ENCODE peak calls at places on chromosomes 16 and 17, in four cellular contexts. R is CD4-positive, alpha-beta T cell; P is WTC11; S is lung. X is an unnamed sample.

GRCh38 chr17:44840936-44841335 is 6.7 kb upstream of the HIGD1B start:
- ATAC-seq in P (no peak), S (no peak), R (no peak), X (no peak)

GRCh38 chr17:36614974-36615373 is 13.6 kb downstream of the MRM1 start:
- ATAC-seq in S (no peak), P (peak; percentile 22), R (no peak), X (no peak)

GRCh38 chr16:4640572-4641305 is 16.1 kb downstream of the MGRN1 start:
- ATAC-seq in S (peak; percentile 75), R (peak; percentile 24), P (no peak), X (no peak)

GRCh38 chr17:82120148-82120547 is 22.1 kb upstream of the FASN start:
- ATAC-seq in R (peak; percentile 93), P (no peak), S (no peak), X (no peak)

GRCh38 chr17:72534265-72534664 is 413.4 kb downstream of the SOX9 start:
- ATAC-seq in S (no peak), P (no peak), R (no peak), X (no peak)

GRCh38 chr16:11348737-11349598 is 3.7 kb downstream of the RMI2 start:
- ATAC-seq in S (no peak), P (no peak), R (no peak), X (no peak)

GRCh38 chr16:29315916-29316517 is 90.5 kb downstream of the NPIPB11 start:
- ATAC-seq in R (no peak), S (no peak), P (peak; percentile 66), X (no peak)

GRCh38 chr17:53004902-53005301 is 817.8 kb upstream of the KIF2B start:
- ATAC-seq in S (no peak), P (no peak), R (no peak), X (no peak)

GRCh38 chr17:66580178-66580577 is 254.7 kb upstream of the CACNG5 start:
- ATAC-seq in R (no peak), P (peak; percentile 56), S (peak; percentile 73), X (peak; percentile 65)

GRCh38 chr17:58525239-58525638 is 10.8 kb upstream of the MTMR4 start:
- ATAC-seq in S (no peak), R (no peak), P (peak; percentile 18), X (peak; percentile 71)

GRCh38 chr17:33292981-33293867 is at the start of gene ASIC2:
- ATAC-seq in P (peak; percentile 56), S (no peak), R (no peak), X (no peak)

GRCh38 chr17:76881966-76882365 is 13.8 kb downstream of the MGAT5B start:
- ATAC-seq in R (no peak), P (no peak), S (no peak), X (no peak)

GRCh38 chr17:10738516-10739258 is 8.9 kb upstream of the TMEM220 start:
- ATAC-seq in S (no peak), R (no peak), P (no peak), X (peak; percentile 39)

GRCh38 chr17:16569358-16569712 is 331 bp upstream of the ZNF287 start:
- ATAC-seq in S (no peak), P (no peak), R (no peak), X (no peak)

GRCh38 chr16:56625140-56625942 is at the start of gene MT1E:
- ATAC-seq in P (peak; percentile 77), S (peak; percentile 90), R (peak; percentile 86), X (peak; percentile 96)

GRCh38 chr17:4565209-4566141 is 5.1 kb upstream of the GGT6 start:
- ATAC-seq in R (peak; percentile 89), S (peak; percentile 87), P (peak; percentile 76), X (peak; percentile 81)

GRCh38 chr17:71200597-71200996 is 920.2 kb upstream of the SOX9 start:
- ATAC-seq in P (no peak), R (no peak), S (no peak), X (no peak)

GRCh38 chr16:53821487-53821886 is 117.5 kb downstream of the FTO start:
- ATAC-seq in R (no peak), P (no peak), S (no peak), X (no peak)

GRCh38 chr17:57043276-57043675 is 41.8 kb upstream of the AKAP1 start:
- ATAC-seq in R (no peak), S (no peak), P (no peak), X (no peak)

GRCh38 chr16:31471875-31472558 is at the start of gene TGFB1I1:
- ATAC-seq in R (no peak), P (peak; percentile 2), S (peak; percentile 13), X (peak; percentile 71)

GRCh38 chr17:48873212-48873611 is 19.4 kb upstream of the ATP5MC1 start:
- ATAC-seq in R (no peak), P (no peak), S (no peak), X (no peak)

GRCh38 chr17:65334391-65334790 is 197.2 kb downstream of the RGS9 start:
- ATAC-seq in R (no peak), P (no peak), S (no peak), X (no peak)

GRCh38 chr16:4378202-4378666 is 6.6 kb downstream of the VASN start:
- ATAC-seq in S (no peak), R (no peak), P (no peak), X (peak; percentile 10)

GRCh38 chr17:78276098-78276497 is 44.7 kb downstream of the TMEM235 start:
- ATAC-seq in S (no peak), P (no peak), R (no peak), X (no peak)

GRCh38 chr16:27189335-27189972 is 13.9 kb upstream of the KDM8 start:
- ATAC-seq in S (no peak), P (peak; percentile 77), R (no peak), X (no peak)

GRCh38 chr17:60792250-60792898 is 114.7 kb downstream of the BCAS3 start:
- ATAC-seq in P (no peak), R (no peak), S (no peak), X (no peak)

GRCh38 chr16:27284865-27285675 is 16.5 kb upstream of the NSMCE1 start:
- ATAC-seq in R (no peak), P (no peak), S (no peak), X (no peak)

GRCh38 chr16:8831450-8832382 is 34.1 kb downstream of the PMM2 start:
- ATAC-seq in S (no peak), R (no peak), P (peak; percentile 93), X (no peak)

GRCh38 chr16:75379339-75379738 is 54.0 kb downstream of the CFDP1 start:
- ATAC-seq in R (no peak), S (no peak), P (no peak), X (no peak)

GRCh38 chr17:79097226-79098055 is 22.8 kb downstream of the ENGASE start:
- ATAC-seq in R (no peak), S (no peak), P (peak; percentile 65), X (no peak)

GRCh38 chr16:23114131-23114904 is 34.9 kb downstream of the USP31 start:
- ATAC-seq in P (no peak), S (no peak), R (no peak), X (no peak)

GRCh38 chr17:80068301-80069160 is 32.1 kb downstream of the CCDC40 start:
- ATAC-seq in S (no peak), P (no peak), R (no peak), X (peak; percentile 65)

GRCh38 chr16:88766975-88767374 is 18.0 kb downstream of the PIEZO1 start:
- ATAC-seq in R (no peak), S (no peak), P (no peak), X (no peak)

GRCh38 chr17:28675980-28676379 is 14.0 kb downstream of the SUPT6H start:
- ATAC-seq in R (peak; percentile 57), P (peak; percentile 57), S (no peak), X (no peak)

GRCh38 chr17:77429985-77430752 is 289.4 kb downstream of the SEC14L1 start:
- ATAC-seq in S (peak; percentile 51), R (peak; percentile 46), P (peak; percentile 81), X (peak; percentile 86)

GRCh38 chr17:61383689-61384201 is 15.9 kb upstream of the TBX2 start:
- ATAC-seq in S (no peak), R (no peak), P (no peak), X (no peak)

GRCh38 chr17:1123397-1124237 is 56.2 kb downstream of the ABR start:
- ATAC-seq in S (no peak), P (no peak), R (no peak), X (no peak)

GRCh38 chr16:1347286-1347855 is 4.3 kb downstream of the TSR3 start:
- ATAC-seq in R (no peak), S (no peak), P (no peak), X (no peak)

GRCh38 chr16:73067671-73068545 is 20.0 kb upstream of the ZFHX3 start:
- ATAC-seq in S (no peak), P (no peak), R (no peak), X (no peak)
- TF ChIP-seq CTCF in S (no peak), P (no peak), R (no peak), X (no peak)

GRCh38 chr17:50198026-50198669 is 3.3 kb downstream of the COL1A1 start:
- ATAC-seq in P (no peak), S (no peak), R (no peak), X (no peak)
- TF ChIP-seq CTCF in P (peak; percentile 37), S (peak; percentile 40), R (peak; percentile 43), X (no peak)

DNA sequence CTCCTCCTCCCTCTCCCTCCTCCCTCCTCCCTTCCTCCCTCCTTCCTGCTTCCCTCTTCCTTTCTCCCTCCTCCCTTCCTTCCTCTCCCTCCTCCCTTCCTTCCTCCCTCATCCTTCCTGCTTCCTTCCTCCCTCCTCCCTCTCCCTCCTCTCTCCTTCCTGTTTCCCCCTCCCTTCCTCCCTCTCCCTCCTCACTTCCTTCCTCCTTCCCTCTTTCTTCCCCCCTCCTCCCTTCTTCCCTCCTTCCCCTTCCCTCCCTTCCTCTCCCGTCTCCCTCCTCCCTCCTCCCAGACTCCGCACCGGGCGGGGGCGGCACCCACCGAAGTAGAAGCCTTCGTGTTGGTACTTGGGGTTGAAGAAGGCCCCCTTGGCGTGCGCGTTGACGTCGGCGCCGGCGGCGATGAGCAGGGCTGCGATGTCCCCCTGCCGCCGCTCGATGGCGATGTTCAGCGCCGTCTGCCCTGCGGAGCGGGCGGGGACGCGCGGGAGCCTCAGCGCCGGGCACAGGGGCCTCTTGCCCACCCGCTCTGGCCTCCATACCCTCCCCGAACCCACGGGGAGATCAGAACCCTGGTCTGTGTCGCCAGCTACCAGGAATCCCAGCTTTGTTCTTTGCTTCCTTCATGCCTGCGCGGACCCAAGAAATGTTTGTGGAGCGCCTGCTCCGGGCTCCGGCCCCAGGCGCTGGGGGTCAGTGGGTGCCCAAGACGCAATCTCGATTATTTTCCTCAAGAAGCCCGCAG is 22.2 kb downstream of the TRPV3 start:
- ATAC-seq in P (peak; percentile 88), R (peak; percentile 93), S (peak; percentile 90), X (peak; percentile 78)
- TF ChIP-seq CTCF in P (no peak), R (no peak), S (peak; percentile 7), X (no peak)

GRCh38 chr17:8256691-8257090 is 7.6 kb downstream of the PFAS start:
- ATAC-seq in R (no peak), P (no peak), S (no peak), X (no peak)

GRCh38 chr17:8254881-8255280 is 5.8 kb downstream of the PFAS start:
- ATAC-seq in S (no peak), P (no peak), R (no peak), X (no peak)

GRCh38 chr17:8256291-8256690 is 7.2 kb downstream of the PFAS start:
- ATAC-seq in S (no peak), P (no peak), R (no peak), X (no peak)

GRCh38 chr17:8253801-8254200 is 4.7 kb downstream of the PFAS start:
- ATAC-seq in P (no peak), S (no peak), R (no peak), X (no peak)

DNA sequence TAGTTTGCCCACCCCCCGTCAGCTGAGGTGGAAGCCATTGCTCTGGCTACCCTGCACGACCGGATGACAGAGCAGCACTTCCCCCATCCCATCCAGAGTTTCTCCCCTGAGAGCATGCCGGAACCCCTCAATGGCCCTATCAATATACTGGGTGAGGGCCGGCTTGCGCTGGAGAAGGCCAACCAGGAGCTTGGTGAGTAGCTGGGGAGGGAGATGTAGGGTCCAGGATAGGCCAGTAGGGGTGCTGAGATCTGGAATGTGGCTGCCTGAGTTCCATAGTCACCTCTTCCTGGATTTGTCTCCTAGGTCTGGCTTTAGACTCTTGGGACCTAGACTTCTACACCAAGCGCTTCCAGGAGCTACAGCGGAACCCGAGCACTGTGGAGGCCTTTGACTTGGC is 6.4 kb downstream of the PFAS start:
- ATAC-seq in R (no peak), P (peak; percentile 92), S (no peak), X (no peak)
- TF ChIP-seq CTCF in R (no peak), P (no peak), S (no peak), X (no peak)